ENCODE peak calls at places on chromosomes 7 and 10, in four cellular contexts. One of them, this sample, is unnamed.

GRCh38 chr10:75018233-75018632 is 93.2 kb upstream of the SAMD8 start:
- DNase-seq in HepG2: no peak
- DNase-seq in K562: no peak
- DNase-seq in H1: no peak
- DNase-seq in this sample: no peak

GRCh38 chr7:100384623-100385372 is 11.5 kb downstream of the PILRA start:
- DNase-seq in HepG2: no peak
- DNase-seq in K562: no peak
- DNase-seq in H1: no peak
- DNase-seq in this sample: no peak

GRCh38 chr7:140084972-140085371 is 22.2 kb upstream of the PARP12 start:
- DNase-seq in HepG2: no peak
- DNase-seq in K562: peak; percentile 48
- DNase-seq in H1: no peak
- DNase-seq in this sample: no peak

GRCh38 chr7:100128602-100128963 is 1.8 kb downstream of the MBLAC1 start:
- DNase-seq in HepG2: no peak
- DNase-seq in K562: no peak
- DNase-seq in H1: no peak
- DNase-seq in this sample: no peak

GRCh38 chr10:125584954-125585353 is 98.0 kb downstream of the TEX36 start:
- DNase-seq in HepG2: no peak
- DNase-seq in K562: no peak
- DNase-seq in H1: no peak
- DNase-seq in this sample: no peak

GRCh38 chr7:48832303-48832845 is 92.0 kb upstream of the CDC14C start:
- DNase-seq in HepG2: no peak
- DNase-seq in K562: no peak
- DNase-seq in H1: no peak
- DNase-seq in this sample: no peak

GRCh38 chr7:112462236-112462635 is 12.0 kb downstream of the IFRD1 start:
- DNase-seq in HepG2: peak; percentile 52
- DNase-seq in K562: no peak
- DNase-seq in H1: no peak
- DNase-seq in this sample: no peak

GRCh38 chr7:81549484-81550016 is 220.3 kb downstream of the HGF start:
- DNase-seq in HepG2: no peak
- DNase-seq in K562: no peak
- DNase-seq in H1: no peak
- DNase-seq in this sample: no peak

GRCh38 chr7:106313966-106314365 is 29.2 kb upstream of the NAMPT start:
- DNase-seq in HepG2: no peak
- DNase-seq in K562: no peak
- DNase-seq in H1: no peak
- DNase-seq in this sample: no peak

GRCh38 chr10:71437537-71438058 is 40.9 kb downstream of the CDH23 start:
- DNase-seq in HepG2: no peak
- DNase-seq in K562: no peak
- DNase-seq in H1: no peak
- DNase-seq in this sample: no peak

GRCh38 chr7:47577351-47577919 is 4.5 kb downstream of the TNS3 start:
- DNase-seq in HepG2: no peak
- DNase-seq in K562: no peak
- DNase-seq in H1: no peak
- DNase-seq in this sample: no peak

GRCh38 chr7:155846156-155846555 is 33.9 kb upstream of the SHH start:
- DNase-seq in HepG2: no peak
- DNase-seq in K562: no peak
- DNase-seq in H1: no peak
- DNase-seq in this sample: no peak

GRCh38 chr10:124532106-124532641 is 70.6 kb downstream of the LHPP start:
- DNase-seq in HepG2: peak; percentile 39
- DNase-seq in K562: peak; percentile 55
- DNase-seq in H1: peak; percentile 33
- DNase-seq in this sample: peak; percentile 79

GRCh38 chr7:39507866-39508551 is 58.2 kb upstream of the YAE1 start:
- DNase-seq in HepG2: no peak
- DNase-seq in K562: no peak
- DNase-seq in H1: no peak
- DNase-seq in this sample: no peak

GRCh38 chr10:24953350-24954074 is 1.1 kb upstream of the PRTFDC1 start:
- DNase-seq in HepG2: no peak
- DNase-seq in K562: no peak
- DNase-seq in H1: no peak
- DNase-seq in this sample: no peak
- H3K27ac ChIP-seq in HepG2: no peak overlapping the region
- H3K27ac ChIP-seq in K562: peak overlapping the region; percentile 85
- H3K27ac ChIP-seq in H1: peak overlapping the region; percentile 95
- H3K27ac ChIP-seq in this sample: no peak overlapping the region

GRCh38 chr7:115634633-115635032 is 395.9 kb downstream of the TFEC start:
- DNase-seq in HepG2: peak; percentile 22
- DNase-seq in K562: no peak
- DNase-seq in H1: no peak
- DNase-seq in this sample: no peak
- TF ChIP-seq FOSL1 in HepG2: no peak
- TF ChIP-seq FOSL1 in K562: no peak
- TF ChIP-seq FOSL1 in H1: no peak
- TF ChIP-seq FOSL1 in this sample: no peak

GRCh38 chr10:35690534-35690933 is 48.4 kb upstream of the FZD8 start:
- DNase-seq in HepG2: peak; percentile 8
- DNase-seq in K562: no peak
- DNase-seq in H1: no peak
- DNase-seq in this sample: no peak
- H3K27ac ChIP-seq in HepG2: no peak overlapping the region
- H3K27ac ChIP-seq in K562: no peak overlapping the region
- H3K27ac ChIP-seq in H1: no peak overlapping the region
- H3K27ac ChIP-seq in this sample: no peak overlapping the region

GRCh38 chr10:44983895-44984278 is 5.3 kb upstream of the DEPP1 start:
- DNase-seq in HepG2: no peak
- DNase-seq in K562: no peak
- DNase-seq in H1: no peak
- DNase-seq in this sample: no peak

GRCh38 chr10:44983066-44983894 is 4.7 kb upstream of the DEPP1 start:
- DNase-seq in HepG2: no peak
- DNase-seq in K562: no peak
- DNase-seq in H1: no peak
- DNase-seq in this sample: no peak

GRCh38 chr10:44986670-44987069 is 8.1 kb upstream of the DEPP1 start:
- DNase-seq in HepG2: no peak
- DNase-seq in K562: peak; percentile 49
- DNase-seq in H1: no peak
- DNase-seq in this sample: no peak

GRCh38 chr10:44985175-44985681 is 6.6 kb upstream of the DEPP1 start:
- DNase-seq in HepG2: no peak
- DNase-seq in K562: no peak
- DNase-seq in H1: no peak
- DNase-seq in this sample: no peak

DNA sequence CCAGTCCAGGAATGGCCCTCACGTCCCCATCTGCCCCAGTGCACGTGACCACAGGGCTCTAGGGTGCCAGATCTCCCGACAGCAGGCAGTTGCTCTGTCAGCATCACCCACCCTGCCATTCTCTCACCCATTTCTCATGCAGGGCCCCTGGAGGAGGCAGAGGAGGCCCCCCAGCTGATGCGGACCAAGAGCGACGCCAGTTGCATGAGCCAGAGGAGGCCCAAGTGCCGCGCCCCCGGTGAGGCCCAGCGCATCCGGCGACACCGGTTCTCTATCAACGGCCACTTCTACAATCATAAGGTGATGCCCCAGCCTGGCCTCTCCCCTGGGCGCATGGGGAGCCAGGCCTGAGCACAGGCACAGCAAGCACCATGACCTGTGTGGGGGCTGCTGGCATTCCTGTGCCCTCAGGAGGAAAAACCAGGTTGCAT is 6.1 kb upstream of the DEPP1 start:
- DNase-seq in HepG2: no peak
- DNase-seq in K562: no peak
- DNase-seq in H1: no peak
- DNase-seq in this sample: no peak
- TF ChIP-seq FOSL1 in HepG2: no peak
- TF ChIP-seq FOSL1 in K562: no peak
- TF ChIP-seq FOSL1 in H1: no peak
- TF ChIP-seq FOSL1 in this sample: no peak

GRCh38 chr7:923108-924041 is 31.1 kb downstream of the ADAP1 start:
- DNase-seq in HepG2: no peak
- DNase-seq in K562: peak; percentile 64
- DNase-seq in H1: no peak
- DNase-seq in this sample: no peak
- H3K27ac ChIP-seq in HepG2: no peak overlapping the region
- H3K27ac ChIP-seq in K562: no peak overlapping the region
- H3K27ac ChIP-seq in H1: no peak overlapping the region
- H3K27ac ChIP-seq in this sample: no peak overlapping the region

This sample was measured in HCT116.